ENCODE peak calls at places on chromosome 15, in ten cellular contexts. M, F, C, A, S, G, R, B, K and L are unnamed samples.
A peak's percentile ranks its signal among the peaks of the same experiment; 100 is the strongest.

GRCh38 chr15:79451361-79451999 is 19.3 kb downstream of the MINAR1 start:
- DNase-seq in M (no peak), F (peak; percentile 39), C (peak; percentile 78), A (no peak), S (no peak), G (no peak), R (no peak), B (no peak), K (no peak), L (no peak)

GRCh38 chr15:48358681-48359152 is 27.5 kb downstream of the DUT start:
- DNase-seq in M (no peak), F (no peak), C (no peak), A (no peak), S (no peak), G (peak; percentile 85), R (peak; percentile 65), B (no peak), K (no peak), L (no peak)

GRCh38 chr15:63476229-63476632 is 28.2 kb upstream of the USP3 start:
- DNase-seq in M (no peak), F (peak; percentile 45), C (no peak), A (no peak), S (peak; percentile 66), G (peak; percentile 100), R (peak; percentile 99), B (no peak), K (no peak), L (peak; percentile 85)

GRCh38 chr15:72809329-72809728 is 25.8 kb upstream of the ADPGK start:
- DNase-seq in M (no peak), F (no peak), C (no peak), A (no peak), S (no peak), G (no peak), R (no peak), B (no peak), K (no peak), L (no peak)

GRCh38 chr15:87145686-87146085 is 1066.0 kb downstream of the AGBL1 start:
- DNase-seq in M (no peak), F (no peak), C (no peak), A (no peak), S (no peak), G (no peak), R (peak; percentile 9), B (no peak), K (no peak), L (no peak)

GRCh38 chr15:63234479-63234878 is 42.9 kb upstream of the APH1B start:
- DNase-seq in M (no peak), F (no peak), C (no peak), A (no peak), S (peak; percentile 68), G (peak; percentile 79), R (peak; percentile 81), B (no peak), K (no peak), L (no peak)

GRCh38 chr15:29712149-29712885 is 110.0 kb downstream of the TJP1 start:
- DNase-seq in M (no peak), F (no peak), C (no peak), A (no peak), S (no peak), G (no peak), R (no peak), B (no peak), K (no peak), L (no peak)

GRCh38 chr15:66072616-66073361 is 180.8 kb downstream of the MEGF11 start:
- DNase-seq in M (no peak), F (peak; percentile 37), C (no peak), A (no peak), S (peak; percentile 62), G (no peak), R (no peak), B (no peak), K (no peak), L (no peak)

GRCh38 chr15:33200903-33201302 is 6.4 kb upstream of the FMN1 start:
- DNase-seq in M (no peak), F (no peak), C (no peak), A (no peak), S (no peak), G (no peak), R (no peak), B (no peak), K (no peak), L (no peak)

GRCh38 chr15:92608866-92609700 is 46.5 kb downstream of the FAM174B start:
- DNase-seq in M (no peak), F (no peak), C (no peak), A (no peak), S (no peak), G (no peak), R (no peak), B (no peak), K (no peak), L (no peak)